ENCODE peak calls at places on chromosomes 12 and 14, in eight cellular contexts. C is fibroblast of lung, Y is aorta, S is AG10803, A is psoas muscle, M is fibroblast of mammary gland, K is A549, F is mucosa of descending colon. O is an unnamed sample.

GRCh38 chr12:122244565-122245371 is 18.9 kb upstream of the DIABLO start:
- DNase-seq in C (no peak), Y (no peak), S (no peak), A (no peak), M (no peak), K (no peak), F (no peak), O (no peak)

GRCh38 chr14:88277205-88277604 is 45.9 kb downstream of the KCNK10 start:
- DNase-seq in C (no peak), Y (no peak), S (no peak), A (no peak), M (no peak), K (no peak), F (no peak), O (no peak)

GRCh38 chr12:97572220-97572619 is 109.6 kb downstream of the RMST start:
- DNase-seq in C (no peak), Y (no peak), S (no peak), A (no peak), M (no peak), K (no peak), F (no peak), O (no peak)

GRCh38 chr12:98998697-98999299 is 353.7 kb downstream of the APAF1 start:
- DNase-seq in C (peak), Y (no peak), S (peak), A (no peak), M (peak), K (peak), F (peak), O (peak)

GRCh38 chr14:33576014-33576413 is 374.9 kb downstream of the EGLN3 start:
- DNase-seq in C (no peak), Y (no peak), S (no peak), A (no peak), M (no peak), K (no peak), F (peak), O (no peak)

GRCh38 chr14:97219356-97220017 is 422.3 kb downstream of the VRK1 start:
- DNase-seq in C (no peak), Y (no peak), S (no peak), A (no peak), M (no peak), K (no peak), F (no peak), O (no peak)

GRCh38 chr14:24310666-24311604 is at the start of gene LTB4R:
- DNase-seq in C (peak), Y (peak), S (peak), A (peak), M (peak), K (no peak), F (peak), O (peak)

GRCh38 chr14:58746261-58746660 is 108.5 kb downstream of the DACT1 start:
- DNase-seq in C (peak), Y (no peak), S (peak), A (no peak), M (peak), K (peak), F (no peak), O (peak)

GRCh38 chr14:23450376-23450775 is 14.9 kb upstream of the MYH7 start:
- DNase-seq in C (no peak), Y (no peak), S (no peak), A (no peak), M (no peak), K (no peak), F (no peak), O (no peak)

GRCh38 chr14:52366796-52367315 is 52.7 kb downstream of the PTGER2 start:
- DNase-seq in C (no peak), Y (no peak), S (peak), A (no peak), M (no peak), K (no peak), F (no peak), O (no peak)

GRCh38 chr12:76260390-76260748 is 87.8 kb downstream of the BBS10 start:
- DNase-seq in C (peak), Y (no peak), S (peak), A (no peak), M (peak), K (no peak), F (no peak), O (peak)

GRCh38 chr14:22012452-22012851 is 338.8 kb upstream of the OR4E1 start:
- DNase-seq in C (no peak), Y (no peak), S (no peak), A (peak), M (no peak), K (no peak), F (no peak), O (no peak)

GRCh38 chr12:5000658-5001390 is 42.9 kb upstream of the KCNA5 start:
- DNase-seq in C (no peak), Y (no peak), S (no peak), A (no peak), M (no peak), K (no peak), F (no peak), O (no peak)

GRCh38 chr12:109053382-109054123 is 1.2 kb downstream of the USP30 start:
- DNase-seq in C (no peak), Y (no peak), S (no peak), A (no peak), M (peak), K (no peak), F (no peak), O (peak)

GRCh38 chr12:3178671-3179413 is 101.7 kb downstream of the TSPAN9 start:
- DNase-seq in C (no peak), Y (no peak), S (no peak), A (no peak), M (no peak), K (no peak), F (no peak), O (no peak)

GRCh38 chr12:49683604-49684309 is 23.4 kb downstream of the FMNL3 start:
- DNase-seq in C (no peak), Y (no peak), S (no peak), A (no peak), M (no peak), K (no peak), F (no peak), O (no peak)

GRCh38 chr12:20268121-20268732 is 100.1 kb upstream of the PDE3A start:
- DNase-seq in C (peak), Y (no peak), S (no peak), A (no peak), M (peak), K (peak), F (no peak), O (peak)

GRCh38 chr14:28001002-28001401 is 765.6 kb upstream of the FOXG1 start:
- DNase-seq in C (no peak), Y (no peak), S (no peak), A (no peak), M (no peak), K (no peak), F (no peak), O (no peak)

GRCh38 chr14:90402009-90402408 is 5.2 kb downstream of the CALM1 start:
- DNase-seq in C (no peak), Y (no peak), S (no peak), A (no peak), M (no peak), K (no peak), F (no peak), O (no peak)

GRCh38 chr14:98114122-98114895 is 1157.7 kb downstream of the BCL11B start:
- DNase-seq in C (peak), Y (no peak), S (peak), A (no peak), M (no peak), K (no peak), F (no peak), O (no peak)

GRCh38 chr14:61147369-61147897 is 133.7 kb downstream of the TMEM30B start:
- DNase-seq in C (peak), Y (no peak), S (no peak), A (no peak), M (peak), K (no peak), F (no peak), O (peak)

GRCh38 chr14:88961214-88961613 is 136.8 kb downstream of the TTC8 start:
- DNase-seq in C (peak), Y (no peak), S (no peak), A (no peak), M (no peak), K (no peak), F (peak), O (no peak)

GRCh38 chr14:95871531-95871930 is 5.1 kb upstream of the TUNAR start:
- DNase-seq in C (no peak), Y (no peak), S (no peak), A (no peak), M (no peak), K (no peak), F (no peak), O (no peak)

GRCh38 chr14:62988967-62989366 is 56.3 kb downstream of the KCNH5 start:
- DNase-seq in C (peak), Y (no peak), S (no peak), A (no peak), M (peak), K (no peak), F (no peak), O (no peak)

GRCh38 chr14:99512571-99513182 is 31.5 kb downstream of the CCNK start:
- DNase-seq in C (no peak), Y (peak), S (no peak), A (peak), M (no peak), K (no peak), F (no peak), O (no peak)

GRCh38 chr14:99757331-99758070 is 35.7 kb upstream of the EML1 start:
- DNase-seq in C (peak), Y (peak), S (peak), A (no peak), M (peak), K (peak), F (no peak), O (peak)

GRCh38 chr14:73567951-73568885 is 795 bp upstream of the ACOT2 start:
- DNase-seq in C (peak), Y (no peak), S (peak), A (no peak), M (peak), K (no peak), F (peak), O (peak)

GRCh38 chr12:59874781-59875180 is 279.0 kb downstream of the SLC16A7 start:
- DNase-seq in C (peak), Y (no peak), S (no peak), A (no peak), M (no peak), K (no peak), F (peak), O (no peak)

GRCh38 chr14:36835145-36835544 is 173.5 kb downstream of the PAX9 start:
- DNase-seq in C (no peak), Y (no peak), S (no peak), A (no peak), M (no peak), K (no peak), F (no peak), O (no peak)

GRCh38 chr12:10276774-10277173 is 30.9 kb upstream of the KLRD1 start:
- DNase-seq in C (peak), Y (no peak), S (no peak), A (no peak), M (no peak), K (no peak), F (no peak), O (no peak)

GRCh38 chr12:91331371-91331770 is 148.8 kb upstream of the DCN start:
- DNase-seq in C (no peak), Y (no peak), S (no peak), A (no peak), M (peak), K (no peak), F (no peak), O (no peak)

GRCh38 chr12:131773582-131774221 is 54.5 kb upstream of the MMP17 start:
- DNase-seq in C (no peak), Y (no peak), S (no peak), A (no peak), M (no peak), K (no peak), F (no peak), O (no peak)

GRCh38 chr12:12070674-12071661 is at the start of gene BCL2L14:
- DNase-seq in C (peak), Y (no peak), S (peak), A (no peak), M (no peak), K (no peak), F (peak), O (no peak)

GRCh38 chr12:12070149-12070548 is 590 bp upstream of the BCL2L14 start:
- DNase-seq in C (no peak), Y (no peak), S (no peak), A (no peak), M (no peak), K (no peak), F (peak), O (no peak)

GRCh38 chr12:12072064-12072760 is 1.5 kb downstream of the BCL2L14 start:
- DNase-seq in C (no peak), Y (no peak), S (no peak), A (no peak), M (no peak), K (no peak), F (peak), O (no peak)
- H3K4me3 ChIP-seq in C (no peak), Y (no peak), S (no peak), A (no peak), M (no peak), K (no peak), F (peak), O (no peak)

GRCh38 chr14:64507376-64508156 is 3.0 kb downstream of the ZBTB1 start:
- DNase-seq in C (peak), Y (no peak), S (no peak), A (no peak), M (peak), K (no peak), F (no peak), O (no peak)

GRCh38 chr14:64509036-64509435 is 4.5 kb downstream of the ZBTB1 start:
- DNase-seq in C (no peak), Y (no peak), S (no peak), A (no peak), M (no peak), K (peak), F (no peak), O (no peak)

GRCh38 chr14:64510127-64510808 is 5.7 kb downstream of the ZBTB1 start:
- DNase-seq in C (no peak), Y (no peak), S (no peak), A (no peak), M (no peak), K (no peak), F (no peak), O (no peak)

GRCh38 chr14:64506751-64507150 is 2.2 kb downstream of the ZBTB1 start:
- DNase-seq in C (no peak), Y (no peak), S (no peak), A (no peak), M (no peak), K (no peak), F (no peak), O (no peak)

GRCh38 chr14:64508215-64508776 is 3.7 kb downstream of the ZBTB1 start:
- DNase-seq in C (no peak), Y (no peak), S (no peak), A (no peak), M (no peak), K (no peak), F (no peak), O (no peak)
- H3K4me3 ChIP-seq in C (no peak), Y (no peak), S (no peak), A (no peak), M (no peak), K (no peak), F (no peak), O (peak)

GRCh38 chr12:24409868-24410267 is 460.4 kb upstream of the SOX5 start:
- DNase-seq in C (no peak), Y (no peak), S (no peak), A (no peak), M (no peak), K (no peak), F (no peak), O (no peak)
- H3K4me3 ChIP-seq in C (no peak), Y (no peak), S (no peak), A (no peak), M (no peak), K (no peak), F (no peak), O (no peak)

DNA sequence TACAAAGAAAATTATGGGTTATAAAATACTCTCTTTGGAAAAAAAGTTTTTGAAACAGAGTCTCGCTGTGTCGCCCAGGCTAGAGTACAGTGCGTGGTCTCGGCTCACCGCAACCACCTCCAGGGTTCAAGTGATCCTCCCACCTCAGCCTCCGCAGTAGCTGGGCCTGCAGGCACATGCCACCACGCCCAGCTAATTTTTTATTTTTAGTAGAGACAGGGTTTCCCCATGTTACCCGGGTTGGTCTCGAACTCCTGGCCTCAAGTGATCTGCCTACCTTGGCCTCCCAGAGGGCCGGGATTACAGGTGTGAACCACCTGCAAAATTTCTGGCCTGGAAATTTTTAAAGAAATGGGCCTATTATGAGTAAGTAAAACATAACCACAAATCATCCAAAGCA is 3.8 kb downstream of the USP15 start:
- DNase-seq in C (no peak), Y (no peak), S (no peak), A (no peak), M (no peak), K (no peak), F (no peak), O (no peak)
- H3K4me3 ChIP-seq in C (no peak), Y (no peak), S (no peak), A (no peak), M (no peak), K (no peak), F (no peak), O (no peak)

GRCh38 chr12:19085090-19085489 is 44.4 kb upstream of the PLEKHA5 start:
- DNase-seq in C (peak), Y (no peak), S (no peak), A (no peak), M (peak), K (no peak), F (no peak), O (no peak)
- H3K4me3 ChIP-seq in C (no peak), Y (no peak), S (no peak), A (no peak), M (no peak), K (no peak), F (no peak), O (no peak)

DNA sequence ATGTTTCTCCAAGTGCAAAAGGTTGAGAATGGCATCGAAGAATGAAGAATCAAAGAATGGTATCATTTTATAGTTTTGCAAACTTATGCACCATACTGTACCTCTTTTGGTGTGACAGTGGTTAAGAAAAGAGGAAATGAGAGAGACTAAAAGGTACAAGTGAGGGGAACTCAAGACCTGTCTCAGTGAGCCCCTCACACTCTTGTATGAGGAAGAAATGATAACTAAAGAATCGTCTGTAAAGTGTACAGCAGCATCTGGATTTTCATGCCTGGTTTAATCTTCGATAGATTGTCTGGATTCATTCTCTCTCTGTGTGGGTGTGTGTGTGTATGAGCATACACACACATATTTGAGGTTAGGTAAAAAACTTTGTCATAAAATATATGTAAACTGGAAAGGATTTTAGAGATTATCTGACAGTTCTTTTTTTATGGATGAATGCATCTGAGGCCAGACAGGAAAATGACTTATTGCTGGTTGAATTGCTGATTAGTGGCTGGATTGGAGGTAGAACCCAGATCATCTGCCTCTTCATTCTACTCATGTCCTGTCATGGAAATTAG is 15.9 kb upstream of the SLC38A2 start:
- DNase-seq in C (peak), Y (no peak), S (no peak), A (no peak), M (no peak), K (no peak), F (no peak), O (peak)
- H3K4me3 ChIP-seq in C (no peak), Y (no peak), S (no peak), A (no peak), M (no peak), K (no peak), F (no peak), O (peak)

GRCh38 chr14:94775082-94775874 is 5.4 kb upstream of the GSC start:
- DNase-seq in C (no peak), Y (peak), S (no peak), A (no peak), M (no peak), K (no peak), F (no peak), O (no peak)

GRCh38 chr14:94771906-94772468 is 2.1 kb upstream of the GSC start:
- DNase-seq in C (no peak), Y (no peak), S (no peak), A (no peak), M (no peak), K (no peak), F (no peak), O (no peak)

GRCh38 chr14:94773682-94774211 is 3.8 kb upstream of the GSC start:
- DNase-seq in C (no peak), Y (no peak), S (no peak), A (no peak), M (no peak), K (no peak), F (no peak), O (no peak)

GRCh38 chr14:94773017-94773681 is 3.2 kb upstream of the GSC start:
- DNase-seq in C (no peak), Y (no peak), S (no peak), A (no peak), M (no peak), K (no peak), F (no peak), O (no peak)

DNA sequence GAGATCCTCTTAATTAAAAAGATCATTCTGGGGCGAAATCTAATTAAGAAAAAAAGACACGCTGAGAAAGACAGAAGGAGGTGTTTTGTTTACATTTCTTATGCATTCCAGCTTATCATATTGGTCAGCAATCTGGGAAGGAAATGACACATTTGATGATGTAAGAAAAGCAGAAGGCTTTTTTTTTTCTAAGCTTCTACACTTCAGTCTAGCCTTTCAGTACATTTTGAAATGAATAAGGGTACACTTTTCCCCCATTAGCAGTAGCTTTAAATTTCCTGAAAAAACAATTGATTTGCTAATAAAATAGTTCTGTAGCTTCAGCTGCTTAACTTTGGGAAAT is 5.9 kb upstream of the GSC start:
- DNase-seq in C (peak), Y (no peak), S (peak), A (no peak), M (peak), K (no peak), F (no peak), O (no peak)
- H3K4me3 ChIP-seq in C (no peak), Y (no peak), S (no peak), A (no peak), M (no peak), K (no peak), F (no peak), O (no peak)

O was measured in fibroblast of the aortic adventitia.